ENCODE peak calls at places on chromosomes 5 and 9, in eight cellular contexts. One of them, this sample, is unnamed.

GRCh38 chr5:89123607-89124006 is 240.6 kb upstream of the MEF2C start:
- DNase-seq in brain microvascular endothelial cell: no peak
- DNase-seq in SK-N-SH: no peak
- DNase-seq in stomach: no peak
- DNase-seq in left ventricle myocardium inferior: no peak
- DNase-seq in right atrium auricular region: no peak
- DNase-seq in dorsolateral prefrontal cortex: no peak
- DNase-seq in tibial nerve: no peak
- DNase-seq in this sample: no peak

GRCh38 chr9:89410709-89411111 is 87.2 kb downstream of the SEMA4D start:
- DNase-seq in tibial nerve: no peak
- DNase-seq in stomach: no peak
- DNase-seq in SK-N-SH: no peak
- DNase-seq in brain microvascular endothelial cell: no peak
- DNase-seq in left ventricle myocardium inferior: no peak
- DNase-seq in dorsolateral prefrontal cortex: no peak
- DNase-seq in right atrium auricular region: no peak
- DNase-seq in this sample: peak

GRCh38 chr9:119004618-119004990 is 364.6 kb downstream of the BRINP1 start:
- DNase-seq in brain microvascular endothelial cell: peak
- DNase-seq in stomach: peak
- DNase-seq in SK-N-SH: no peak
- DNase-seq in tibial nerve: peak
- DNase-seq in left ventricle myocardium inferior: peak
- DNase-seq in dorsolateral prefrontal cortex: no peak
- DNase-seq in right atrium auricular region: peak
- DNase-seq in this sample: no peak

GRCh38 chr5:177132504-177133118 is 962 bp upstream of the NSD1 start:
- DNase-seq in SK-N-SH: peak
- DNase-seq in dorsolateral prefrontal cortex: peak
- DNase-seq in brain microvascular endothelial cell: no peak
- DNase-seq in tibial nerve: no peak
- DNase-seq in left ventricle myocardium inferior: no peak
- DNase-seq in right atrium auricular region: no peak
- DNase-seq in stomach: no peak
- DNase-seq in this sample: no peak

GRCh38 chr5:134466241-134467069 is 54.8 kb upstream of the CDKN2AIPNL start:
- DNase-seq in tibial nerve: peak
- DNase-seq in dorsolateral prefrontal cortex: peak
- DNase-seq in SK-N-SH: peak
- DNase-seq in brain microvascular endothelial cell: peak
- DNase-seq in right atrium auricular region: peak
- DNase-seq in left ventricle myocardium inferior: peak
- DNase-seq in stomach: peak
- DNase-seq in this sample: peak

GRCh38 chr5:171863928-171864327 is 78.3 kb downstream of the SMIM23 start:
- DNase-seq in SK-N-SH: no peak
- DNase-seq in right atrium auricular region: no peak
- DNase-seq in brain microvascular endothelial cell: peak
- DNase-seq in dorsolateral prefrontal cortex: no peak
- DNase-seq in tibial nerve: no peak
- DNase-seq in stomach: no peak
- DNase-seq in left ventricle myocardium inferior: no peak
- DNase-seq in this sample: peak

GRCh38 chr9:122367065-122367464 is 3.8 kb upstream of the PTGS1 start:
- DNase-seq in dorsolateral prefrontal cortex: no peak
- DNase-seq in tibial nerve: no peak
- DNase-seq in right atrium auricular region: no peak
- DNase-seq in stomach: no peak
- DNase-seq in SK-N-SH: no peak
- DNase-seq in brain microvascular endothelial cell: no peak
- DNase-seq in left ventricle myocardium inferior: no peak
- DNase-seq in this sample: no peak

GRCh38 chr9:37978983-37979382 is 75.1 kb upstream of the SLC25A51 start:
- DNase-seq in left ventricle myocardium inferior: no peak
- DNase-seq in SK-N-SH: peak
- DNase-seq in dorsolateral prefrontal cortex: no peak
- DNase-seq in right atrium auricular region: no peak
- DNase-seq in stomach: no peak
- DNase-seq in brain microvascular endothelial cell: no peak
- DNase-seq in tibial nerve: no peak
- DNase-seq in this sample: no peak

GRCh38 chr5:16879650-16880049 is 56.4 kb downstream of the MYO10 start:
- DNase-seq in SK-N-SH: no peak
- DNase-seq in brain microvascular endothelial cell: no peak
- DNase-seq in dorsolateral prefrontal cortex: no peak
- DNase-seq in stomach: no peak
- DNase-seq in left ventricle myocardium inferior: no peak
- DNase-seq in tibial nerve: no peak
- DNase-seq in right atrium auricular region: no peak
- DNase-seq in this sample: no peak

GRCh38 chr5:68074048-68074632 is 141.4 kb upstream of the PIK3R1 start:
- DNase-seq in tibial nerve: peak
- DNase-seq in right atrium auricular region: no peak
- DNase-seq in stomach: peak
- DNase-seq in brain microvascular endothelial cell: no peak
- DNase-seq in dorsolateral prefrontal cortex: no peak
- DNase-seq in left ventricle myocardium inferior: no peak
- DNase-seq in SK-N-SH: no peak
- DNase-seq in this sample: peak

GRCh38 chr5:6556089-6556801 is 76.6 kb downstream of the NSUN2 start:
- DNase-seq in dorsolateral prefrontal cortex: no peak
- DNase-seq in tibial nerve: no peak
- DNase-seq in brain microvascular endothelial cell: peak
- DNase-seq in right atrium auricular region: peak
- DNase-seq in SK-N-SH: no peak
- DNase-seq in stomach: no peak
- DNase-seq in left ventricle myocardium inferior: no peak
- DNase-seq in this sample: no peak

GRCh38 chr9:129319076-129319937 is 141.2 kb upstream of the IER5L start:
- DNase-seq in stomach: peak
- DNase-seq in right atrium auricular region: peak
- DNase-seq in SK-N-SH: no peak
- DNase-seq in dorsolateral prefrontal cortex: no peak
- DNase-seq in tibial nerve: peak
- DNase-seq in left ventricle myocardium inferior: no peak
- DNase-seq in brain microvascular endothelial cell: no peak
- DNase-seq in this sample: no peak

GRCh38 chr9:1837453-1838084 is 177.6 kb upstream of the SMARCA2 start:
- DNase-seq in dorsolateral prefrontal cortex: no peak
- DNase-seq in brain microvascular endothelial cell: no peak
- DNase-seq in SK-N-SH: peak
- DNase-seq in stomach: no peak
- DNase-seq in left ventricle myocardium inferior: no peak
- DNase-seq in tibial nerve: no peak
- DNase-seq in right atrium auricular region: no peak
- DNase-seq in this sample: peak

GRCh38 chr5:102048940-102049339 is 247.1 kb downstream of the SLCO4C1 start:
- DNase-seq in stomach: no peak
- DNase-seq in brain microvascular endothelial cell: no peak
- DNase-seq in SK-N-SH: peak
- DNase-seq in right atrium auricular region: no peak
- DNase-seq in dorsolateral prefrontal cortex: no peak
- DNase-seq in left ventricle myocardium inferior: no peak
- DNase-seq in tibial nerve: no peak
- DNase-seq in this sample: no peak

GRCh38 chr9:89173072-89173471 is 5.5 kb downstream of the SHC3 start:
- DNase-seq in stomach: no peak
- DNase-seq in dorsolateral prefrontal cortex: no peak
- DNase-seq in brain microvascular endothelial cell: no peak
- DNase-seq in left ventricle myocardium inferior: no peak
- DNase-seq in SK-N-SH: no peak
- DNase-seq in tibial nerve: no peak
- DNase-seq in right atrium auricular region: no peak
- DNase-seq in this sample: no peak

GRCh38 chr9:35510745-35511428 is 21.0 kb downstream of the RUSC2 start:
- DNase-seq in stomach: peak
- DNase-seq in SK-N-SH: no peak
- DNase-seq in right atrium auricular region: peak
- DNase-seq in left ventricle myocardium inferior: peak
- DNase-seq in dorsolateral prefrontal cortex: no peak
- DNase-seq in tibial nerve: peak
- DNase-seq in brain microvascular endothelial cell: peak
- DNase-seq in this sample: peak

GRCh38 chr5:81187885-81188284 is 45.2 kb upstream of the CKMT2 start:
- DNase-seq in SK-N-SH: no peak
- DNase-seq in left ventricle myocardium inferior: peak
- DNase-seq in stomach: no peak
- DNase-seq in tibial nerve: no peak
- DNase-seq in brain microvascular endothelial cell: no peak
- DNase-seq in dorsolateral prefrontal cortex: no peak
- DNase-seq in right atrium auricular region: no peak
- DNase-seq in this sample: no peak

GRCh38 chr9:129141066-129142041 is 30.1 kb downstream of the PTPA start:
- DNase-seq in right atrium auricular region: peak
- DNase-seq in left ventricle myocardium inferior: peak
- DNase-seq in SK-N-SH: no peak
- DNase-seq in tibial nerve: peak
- DNase-seq in stomach: peak
- DNase-seq in dorsolateral prefrontal cortex: no peak
- DNase-seq in brain microvascular endothelial cell: peak
- DNase-seq in this sample: peak

GRCh38 chr9:69471433-69471832 is 146.4 kb downstream of the ENTREP1 start:
- DNase-seq in stomach: no peak
- DNase-seq in dorsolateral prefrontal cortex: no peak
- DNase-seq in tibial nerve: no peak
- DNase-seq in right atrium auricular region: no peak
- DNase-seq in SK-N-SH: no peak
- DNase-seq in left ventricle myocardium inferior: no peak
- DNase-seq in brain microvascular endothelial cell: no peak
- DNase-seq in this sample: peak

GRCh38 chr5:45779874-45780671 is 83.9 kb upstream of the HCN1 start:
- DNase-seq in stomach: no peak
- DNase-seq in brain microvascular endothelial cell: no peak
- DNase-seq in SK-N-SH: no peak
- DNase-seq in right atrium auricular region: no peak
- DNase-seq in dorsolateral prefrontal cortex: no peak
- DNase-seq in tibial nerve: no peak
- DNase-seq in left ventricle myocardium inferior: no peak
- DNase-seq in this sample: no peak

GRCh38 chr5:39775458-39776365 is 350.9 kb upstream of the DAB2 start:
- DNase-seq in right atrium auricular region: no peak
- DNase-seq in SK-N-SH: no peak
- DNase-seq in tibial nerve: no peak
- DNase-seq in stomach: no peak
- DNase-seq in dorsolateral prefrontal cortex: no peak
- DNase-seq in brain microvascular endothelial cell: peak
- DNase-seq in left ventricle myocardium inferior: no peak
- DNase-seq in this sample: peak

GRCh38 chr9:93022066-93022465 is 36.4 kb upstream of the SUSD3 start:
- DNase-seq in stomach: no peak
- DNase-seq in left ventricle myocardium inferior: no peak
- DNase-seq in SK-N-SH: no peak
- DNase-seq in dorsolateral prefrontal cortex: no peak
- DNase-seq in right atrium auricular region: no peak
- DNase-seq in tibial nerve: no peak
- DNase-seq in brain microvascular endothelial cell: no peak
- DNase-seq in this sample: no peak
- H3K27ac ChIP-seq in stomach: no peak
- H3K27ac ChIP-seq in left ventricle myocardium inferior: no peak
- H3K27ac ChIP-seq in SK-N-SH: no peak
- H3K27ac ChIP-seq in dorsolateral prefrontal cortex: no peak
- H3K27ac ChIP-seq in right atrium auricular region: no peak
- H3K27ac ChIP-seq in tibial nerve: no peak
- H3K27ac ChIP-seq in brain microvascular endothelial cell: no peak
- H3K27ac ChIP-seq in this sample: no peak

DNA sequence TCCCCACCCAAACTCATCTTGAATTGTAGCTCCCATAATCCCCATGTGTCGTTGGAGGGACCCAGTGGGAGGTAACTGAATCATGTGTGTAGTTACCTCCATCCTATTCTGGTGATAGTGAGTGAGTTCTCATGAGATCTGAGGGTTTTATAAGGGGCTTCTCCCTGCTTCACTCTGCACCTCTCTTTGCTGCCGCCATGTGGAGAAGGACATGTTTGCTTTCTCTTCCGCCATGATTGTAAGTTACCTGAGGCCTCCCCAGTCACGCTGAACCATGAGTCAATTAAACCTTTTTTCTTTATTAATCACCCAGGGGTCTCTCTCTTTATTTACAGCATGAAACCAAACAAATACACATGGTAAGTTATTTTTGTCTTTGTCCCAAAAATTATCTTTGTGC is 726.1 kb downstream of the CDH18 start:
- DNase-seq in brain microvascular endothelial cell: no peak
- DNase-seq in stomach: no peak
- DNase-seq in left ventricle myocardium inferior: no peak
- DNase-seq in right atrium auricular region: no peak
- DNase-seq in SK-N-SH: no peak
- DNase-seq in tibial nerve: no peak
- DNase-seq in dorsolateral prefrontal cortex: no peak
- DNase-seq in this sample: no peak
- H3K27ac ChIP-seq in brain microvascular endothelial cell: no peak
- H3K27ac ChIP-seq in stomach: no peak
- H3K27ac ChIP-seq in left ventricle myocardium inferior: no peak
- H3K27ac ChIP-seq in right atrium auricular region: no peak
- H3K27ac ChIP-seq in SK-N-SH: no peak
- H3K27ac ChIP-seq in tibial nerve: no peak
- H3K27ac ChIP-seq in dorsolateral prefrontal cortex: no peak
- H3K27ac ChIP-seq in this sample: no peak

GRCh38 chr5:73387630-73388370 is 60.8 kb downstream of the FOXD1 start:
- DNase-seq in tibial nerve: no peak
- DNase-seq in left ventricle myocardium inferior: no peak
- DNase-seq in right atrium auricular region: no peak
- DNase-seq in stomach: no peak
- DNase-seq in dorsolateral prefrontal cortex: no peak
- DNase-seq in SK-N-SH: no peak
- DNase-seq in brain microvascular endothelial cell: no peak
- DNase-seq in this sample: no peak

GRCh38 chr5:73390989-73391388 is 57.6 kb downstream of the FOXD1 start:
- DNase-seq in dorsolateral prefrontal cortex: no peak
- DNase-seq in left ventricle myocardium inferior: no peak
- DNase-seq in SK-N-SH: no peak
- DNase-seq in right atrium auricular region: no peak
- DNase-seq in brain microvascular endothelial cell: no peak
- DNase-seq in stomach: no peak
- DNase-seq in tibial nerve: no peak
- DNase-seq in this sample: no peak

GRCh38 chr5:73384861-73385260 is 63.7 kb downstream of the FOXD1 start:
- DNase-seq in left ventricle myocardium inferior: no peak
- DNase-seq in dorsolateral prefrontal cortex: no peak
- DNase-seq in tibial nerve: no peak
- DNase-seq in brain microvascular endothelial cell: no peak
- DNase-seq in SK-N-SH: no peak
- DNase-seq in stomach: no peak
- DNase-seq in right atrium auricular region: no peak
- DNase-seq in this sample: no peak

GRCh38 chr5:73391441-73391871 is 57.1 kb downstream of the FOXD1 start:
- DNase-seq in left ventricle myocardium inferior: no peak
- DNase-seq in brain microvascular endothelial cell: no peak
- DNase-seq in dorsolateral prefrontal cortex: no peak
- DNase-seq in tibial nerve: no peak
- DNase-seq in SK-N-SH: no peak
- DNase-seq in stomach: no peak
- DNase-seq in right atrium auricular region: no peak
- DNase-seq in this sample: no peak

GRCh38 chr5:73388371-73388684 is 60.2 kb downstream of the FOXD1 start:
- DNase-seq in dorsolateral prefrontal cortex: no peak
- DNase-seq in right atrium auricular region: no peak
- DNase-seq in tibial nerve: no peak
- DNase-seq in brain microvascular endothelial cell: no peak
- DNase-seq in left ventricle myocardium inferior: no peak
- DNase-seq in stomach: no peak
- DNase-seq in SK-N-SH: no peak
- DNase-seq in this sample: no peak
- H3K27ac ChIP-seq in dorsolateral prefrontal cortex: no peak
- H3K27ac ChIP-seq in right atrium auricular region: no peak
- H3K27ac ChIP-seq in tibial nerve: no peak
- H3K27ac ChIP-seq in brain microvascular endothelial cell: no peak
- H3K27ac ChIP-seq in left ventricle myocardium inferior: no peak
- H3K27ac ChIP-seq in stomach: no peak
- H3K27ac ChIP-seq in SK-N-SH: peak
- H3K27ac ChIP-seq in this sample: no peak

GRCh38 chr9:117906763-117907162 is 202.6 kb downstream of the TLR4 start:
- DNase-seq in SK-N-SH: no peak
- DNase-seq in stomach: no peak
- DNase-seq in brain microvascular endothelial cell: no peak
- DNase-seq in left ventricle myocardium inferior: no peak
- DNase-seq in right atrium auricular region: no peak
- DNase-seq in tibial nerve: no peak
- DNase-seq in dorsolateral prefrontal cortex: no peak
- DNase-seq in this sample: no peak
- H3K27ac ChIP-seq in SK-N-SH: no peak
- H3K27ac ChIP-seq in stomach: no peak
- H3K27ac ChIP-seq in brain microvascular endothelial cell: no peak
- H3K27ac ChIP-seq in left ventricle myocardium inferior: no peak
- H3K27ac ChIP-seq in right atrium auricular region: no peak
- H3K27ac ChIP-seq in tibial nerve: no peak
- H3K27ac ChIP-seq in dorsolateral prefrontal cortex: no peak
- H3K27ac ChIP-seq in this sample: no peak

This sample was measured in RWPE1.